ENCODE peak calls at places on chromosomes 12 and 14, in eight cellular contexts. Q is NCI-H1092 treated with DMSO at 0.1 percent for 48 hours; G is stimulated activated CD8-positive, alpha-beta memory T cell treated with anti-CD3 and anti-CD28 coated beads, Interleukin-15, amount 100 ng/mL, for 48 hours; C is sigmoid colon; F is G401; U is ELR; M is neural crest cell; W is A549. J is an unnamed sample.

GRCh38 chr12:52245259-52245961 is 12.4 kb downstream of the KRT7 start:
- DNase-seq in C (peak), W (no peak), G (no peak), M (no peak), Q (no peak), U (no peak), F (peak), J (no peak)

GRCh38 chr14:85333313-85333712 is 196.6 kb upstream of the FLRT2 start:
- DNase-seq in C (no peak), U (peak), Q (no peak), G (no peak), F (no peak), W (no peak), M (no peak), J (no peak)

GRCh38 chr12:15206338-15206737 is 14.9 kb downstream of the RERG start:
- DNase-seq in W (no peak), G (no peak), F (no peak), U (no peak), Q (no peak), M (no peak), C (no peak), J (no peak)

GRCh38 chr12:98743362-98743953 is 98.4 kb downstream of the APAF1 start:
- DNase-seq in U (peak), W (peak), M (peak), Q (no peak), C (no peak), G (peak), F (no peak), J (no peak)

GRCh38 chr12:47901285-47902093 is 3.3 kb downstream of the VDR start:
- DNase-seq in U (no peak), G (no peak), M (no peak), W (no peak), Q (no peak), F (no peak), C (peak), J (no peak)

GRCh38 chr14:72787841-72788240 is 106.1 kb downstream of the DPF3 start:
- DNase-seq in W (no peak), Q (no peak), C (no peak), M (no peak), U (no peak), F (no peak), G (no peak), J (no peak)

GRCh38 chr12:116152268-116152667 is 125.2 kb downstream of the MED13L start:
- DNase-seq in W (no peak), M (no peak), F (no peak), C (no peak), Q (no peak), U (peak), G (no peak), J (no peak)

GRCh38 chr14:78764240-78764639 is 594.1 kb downstream of the NRXN3 start:
- DNase-seq in U (peak), M (no peak), F (no peak), G (no peak), C (no peak), W (no peak), Q (no peak), J (no peak)

GRCh38 chr12:22334696-22335290 is at the start of gene ST8SIA1:
- DNase-seq in W (peak), Q (no peak), F (peak), C (peak), M (peak), U (peak), G (peak), J (peak)

GRCh38 chr12:118377005-118377890 is 893 bp downstream of the SUDS3 start:
- DNase-seq in G (no peak), C (no peak), U (peak), M (no peak), Q (no peak), F (no peak), W (no peak), J (no peak)

GRCh38 chr12:71840226-71840847 is 778 bp downstream of the TBC1D15 start:
- DNase-seq in G (no peak), U (peak), F (no peak), M (no peak), W (peak), Q (peak), C (no peak), J (no peak)

GRCh38 chr14:75752907-75753594 is 92.0 kb downstream of the TTLL5 start:
- DNase-seq in F (no peak), U (peak), Q (no peak), W (no peak), C (no peak), G (no peak), M (no peak), J (no peak)

GRCh38 chr14:89618821-89619551 is 202.0 kb upstream of the FOXN3 start:
- DNase-seq in W (peak), C (peak), F (peak), Q (peak), G (peak), M (peak), U (peak), J (peak)

GRCh38 chr12:113232787-113233585 is 11.7 kb downstream of the TPCN1 start:
- DNase-seq in U (no peak), M (no peak), C (peak), Q (peak), W (no peak), F (peak), G (peak), J (peak)

GRCh38 chr14:35818346-35819115 is 7.6 kb upstream of the BRMS1L start:
- DNase-seq in M (peak), G (no peak), W (peak), F (peak), Q (peak), U (peak), C (no peak), J (no peak)

GRCh38 chr12:80794506-80794905 is 77.8 kb downstream of the MYF5 start:
- DNase-seq in U (no peak), C (no peak), M (no peak), W (no peak), F (no peak), G (no peak), Q (no peak), J (no peak)

GRCh38 chr12:619346-619745 is 43.9 kb downstream of the NINJ2 start:
- DNase-seq in C (no peak), W (no peak), M (no peak), Q (no peak), F (no peak), U (no peak), G (no peak), J (peak)

GRCh38 chr14:67418368-67419174 is 6.6 kb upstream of the PLEK2 start:
- DNase-seq in W (no peak), G (no peak), F (no peak), M (no peak), U (peak), Q (no peak), C (peak), J (peak)

GRCh38 chr12:29320295-29321090 is 60.5 kb downstream of the ERGIC2 start:
- DNase-seq in Q (no peak), F (no peak), C (no peak), G (no peak), U (peak), W (no peak), M (no peak), J (no peak)

GRCh38 chr12:21429994-21430393 is 7.5 kb upstream of the PYROXD1 start:
- DNase-seq in U (no peak), C (no peak), W (no peak), M (no peak), G (no peak), Q (no peak), F (no peak), J (no peak)

GRCh38 chr12:93857279-93857894 is 180.2 kb downstream of the CRADD start:
- DNase-seq in G (no peak), U (peak), F (no peak), M (no peak), Q (no peak), C (no peak), W (no peak), J (no peak)

GRCh38 chr14:38143651-38144505 is 63.8 kb upstream of the SSTR1 start:
- DNase-seq in F (no peak), W (no peak), M (no peak), Q (no peak), U (peak), C (no peak), G (no peak), J (no peak)

GRCh38 chr12:122471324-122472226 is 29.2 kb downstream of the ZCCHC8 start:
- DNase-seq in Q (peak), U (peak), M (no peak), G (no peak), C (no peak), W (peak), F (peak), J (no peak)

GRCh38 chr14:88793259-88793625 is 489 bp upstream of the EML5 start:
- DNase-seq in C (peak), G (no peak), F (no peak), U (no peak), W (no peak), M (no peak), Q (no peak), J (no peak)

GRCh38 chr12:123269395-123269892 is 2.2 kb downstream of the CDK2AP1 start:
- DNase-seq in W (no peak), Q (peak), C (peak), F (peak), U (peak), M (peak), G (no peak), J (peak)

GRCh38 chr12:68001486-68002466 is 12.5 kb downstream of the IFNG-AS1 start:
- DNase-seq in F (no peak), Q (peak), M (no peak), W (no peak), U (peak), G (no peak), C (no peak), J (no peak)

GRCh38 chr12:12267801-12268200 is 957 bp upstream of the LRP6 start:
- DNase-seq in U (no peak), G (no peak), Q (peak), C (no peak), F (peak), W (peak), M (no peak), J (no peak)

GRCh38 chr14:25389948-25390347 is 340.0 kb upstream of the STXBP6 start:
- DNase-seq in C (no peak), F (no peak), W (no peak), G (no peak), Q (no peak), U (no peak), M (no peak), J (no peak)

GRCh38 chr12:49024543-49024942 is 6.0 kb upstream of the PRKAG1 start:
- DNase-seq in C (no peak), M (no peak), W (no peak), Q (no peak), F (no peak), G (no peak), U (no peak), J (no peak)

GRCh38 chr12:459430-460258 is at the start of gene B4GALNT3:
- DNase-seq in Q (peak), M (peak), C (no peak), G (no peak), F (peak), U (no peak), W (peak), J (peak)

GRCh38 chr14:70753518-70753953 is 55.8 kb downstream of the MAP3K9 start:
- DNase-seq in M (no peak), Q (no peak), C (no peak), F (no peak), G (no peak), U (no peak), W (peak), J (no peak)

GRCh38 chr14:37413504-37414003 is 181.5 kb downstream of the FOXA1 start:
- DNase-seq in U (no peak), W (no peak), Q (no peak), F (no peak), M (no peak), C (no peak), G (no peak), J (no peak)

GRCh38 chr12:70245458-70245857 is 2.2 kb downstream of the CNOT2 start:
- DNase-seq in U (no peak), W (no peak), C (no peak), F (no peak), M (no peak), Q (no peak), G (no peak), J (no peak)

GRCh38 chr12:57258977-57259970 is 8.3 kb upstream of the STAC3 start:
- DNase-seq in F (no peak), W (no peak), M (no peak), C (no peak), U (no peak), Q (no peak), G (no peak), J (peak)

GRCh38 chr12:3641428-3641883 is 111.5 kb downstream of the CRACR2A start:
- DNase-seq in M (no peak), C (no peak), W (no peak), Q (no peak), U (peak), G (no peak), F (no peak), J (peak)

GRCh38 chr12:462936-463705 is 3.4 kb downstream of the B4GALNT3 start:
- DNase-seq in C (no peak), G (no peak), Q (no peak), F (no peak), U (no peak), W (no peak), M (no peak), J (no peak)

GRCh38 chr14:54114941-54115340 is 158.3 kb upstream of the BMP4 start:
- DNase-seq in W (no peak), C (no peak), G (no peak), U (no peak), F (no peak), M (no peak), Q (no peak), J (no peak)

GRCh38 chr12:130134563-130134915 is 27.7 kb upstream of the FZD10 start:
- DNase-seq in G (no peak), Q (no peak), C (no peak), W (no peak), U (no peak), F (no peak), M (no peak), J (no peak)

J was measured in posterior vena cava.